ENCODE peak calls at places on chromosomes 2 and 18, in five cellular contexts. Y is A549, C is colonic mucosa, T is T-helper 2 cell, G is head of caudate nucleus. D is an unnamed sample.

GRCh38 chr2:150120271-150120950 is 367.1 kb downstream of the RND3 start:
- DNase-seq in C (no peak), Y (no peak), G (no peak), T (no peak), D (no peak)

GRCh38 chr2:163610817-163611556 is 124.8 kb downstream of the FIGN start:
- DNase-seq in T (no peak), G (peak), C (no peak), Y (peak), D (peak)

GRCh38 chr2:53913721-53914120 is 54.0 kb upstream of the GPR75 start:
- DNase-seq in G (no peak), T (no peak), C (no peak), Y (no peak), D (no peak)

GRCh38 chr2:221680548-221680947 is 108.4 kb upstream of the EPHA4 start:
- DNase-seq in Y (no peak), T (no peak), C (no peak), G (no peak), D (no peak)

GRCh38 chr18:48715651-48716354 is 177.0 kb downstream of the CTIF start:
- DNase-seq in G (peak), Y (no peak), T (no peak), C (peak), D (peak)

GRCh38 chr2:70751881-70752280 is 16.1 kb downstream of the ADD2 start:
- DNase-seq in G (no peak), C (no peak), Y (no peak), T (no peak), D (no peak)

GRCh38 chr2:149422337-149422990 is 92.1 kb downstream of the LYPD6 start:
- DNase-seq in Y (peak), G (no peak), T (no peak), C (no peak), D (no peak)

GRCh38 chr2:194090251-194090905 is 1566.6 kb upstream of the SLC39A10 start:
- DNase-seq in G (no peak), T (no peak), Y (no peak), C (no peak), D (no peak)

GRCh38 chr2:67871696-67872320 is 191.0 kb downstream of the C1D start:
- DNase-seq in C (no peak), T (no peak), G (no peak), Y (no peak), D (no peak)

GRCh38 chr2:67719351-67719750 is 322.2 kb downstream of the ETAA1 start:
- DNase-seq in C (no peak), G (no peak), T (no peak), Y (no peak), D (no peak)

GRCh38 chr18:48636436-48636835 is 97.6 kb downstream of the CTIF start:
- DNase-seq in Y (no peak), C (no peak), G (no peak), T (no peak), D (no peak)

GRCh38 chr2:218745160-218745558 is 34.5 kb downstream of the TTLL4 start:
- DNase-seq in Y (peak), T (no peak), G (no peak), C (no peak), D (no peak)

GRCh38 chr2:53028746-53029423 is 738.7 kb upstream of the CHAC2 start:
- DNase-seq in Y (no peak), T (no peak), G (no peak), C (no peak), D (no peak)

GRCh38 chr2:44793322-44793870 is 148.1 kb upstream of the SIX3 start:
- DNase-seq in G (no peak), T (no peak), Y (peak), C (no peak), D (no peak)

GRCh38 chr2:167136876-167137579 is 248.7 kb downstream of the XIRP2 start:
- DNase-seq in T (no peak), G (no peak), Y (no peak), C (no peak), D (no peak)

GRCh38 chr2:2571301-2572198 is 240.5 kb upstream of the MYT1L start:
- DNase-seq in Y (no peak), G (no peak), T (no peak), C (no peak), D (no peak)

GRCh38 chr18:8911408-8912340 is 190.8 kb upstream of the NDUFV2 start:
- DNase-seq in T (no peak), G (no peak), C (no peak), Y (no peak), D (no peak)

GRCh38 chr2:65508225-65508624 is 75.8 kb upstream of the SPRED2 start:
- DNase-seq in Y (no peak), T (no peak), G (no peak), C (no peak), D (no peak)

GRCh38 chr2:200422532-200423262 is 87.2 kb downstream of the KCTD18 start:
- DNase-seq in T (no peak), C (no peak), G (no peak), Y (no peak), D (no peak)